ENCODE peak calls at places on chromosomes 6 and 20, in nine cellular contexts. D, N, G, J, E, V, O, I and W are unnamed samples. For H3K27me3, the result is how much of the 10 kb centered on the place peaks cover.

GRCh38 chr6:11585426-11586016 is 48.0 kb downstream of the TMEM170B start:
- DNase-seq in D (no peak), N (no peak), G (no peak), J (peak), E (no peak), V (no peak), O (peak), I (no peak), W (no peak)

GRCh38 chr6:31446481-31446880 is 43.1 kb downstream of the MICA start:
- DNase-seq in D (no peak), N (no peak), G (no peak), J (no peak), E (no peak), V (peak), O (no peak), I (no peak), W (no peak)

GRCh38 chr20:41387433-41387832 is 20.8 kb upstream of the EMILIN3 start:
- DNase-seq in D (no peak), N (no peak), G (peak), J (peak), E (no peak), V (no peak), O (no peak), I (no peak), W (no peak)

GRCh38 chr6:14241255-14242070 is 123.9 kb downstream of the CD83 start:
- DNase-seq in D (no peak), N (no peak), G (no peak), J (no peak), E (no peak), V (no peak), O (no peak), I (no peak), W (no peak)

GRCh38 chr6:121826156-121826810 is 390.8 kb downstream of the GJA1 start:
- DNase-seq in D (no peak), N (no peak), G (no peak), J (no peak), E (no peak), V (peak), O (peak), I (no peak), W (no peak)

GRCh38 chr6:80319286-80319685 is 212.8 kb downstream of the BCKDHB start:
- DNase-seq in D (no peak), N (no peak), G (no peak), J (no peak), E (no peak), V (no peak), O (no peak), I (no peak), W (no peak)

GRCh38 chr20:25237610-25238318 is 10.1 kb upstream of the PYGB start:
- DNase-seq in D (no peak), N (peak), G (no peak), J (peak), E (no peak), V (peak), O (peak), I (peak), W (peak)

GRCh38 chr6:128114164-128114563 is 213.3 kb upstream of the THEMIS start:
- DNase-seq in D (no peak), N (no peak), G (no peak), J (no peak), E (no peak), V (no peak), O (no peak), I (no peak), W (no peak)

GRCh38 chr20:33387177-33387576 is 14.1 kb downstream of the CDK5RAP1 start:
- DNase-seq in D (no peak), N (no peak), G (no peak), J (no peak), E (peak), V (no peak), O (no peak), I (no peak), W (no peak)

GRCh38 chr6:89035252-89036106 is 45.1 kb upstream of the PNRC1 start:
- DNase-seq in D (no peak), N (peak), G (peak), J (peak), E (peak), V (peak), O (no peak), I (peak), W (peak)

GRCh38 chr20:46695888-46696287 is 6.6 kb upstream of the TP53RK start:
- DNase-seq in D (no peak), N (no peak), G (no peak), J (no peak), E (no peak), V (peak), O (no peak), I (no peak), W (no peak)

GRCh38 chr6:154510144-154510905 is at the start of gene CNKSR3:
- DNase-seq in D (peak), N (peak), G (peak), J (peak), E (peak), V (peak), O (peak), I (peak), W (peak)

GRCh38 chr6:112222111-112222726 is 32.1 kb downstream of the LAMA4 start:
- DNase-seq in D (no peak), N (no peak), G (no peak), J (no peak), E (no peak), V (peak), O (no peak), I (no peak), W (no peak)

GRCh38 chr6:3162565-3163247 is 5.4 kb upstream of the TUBB2A start:
- DNase-seq in D (peak), N (peak), G (peak), J (peak), E (peak), V (no peak), O (peak), I (peak), W (peak)
- TF ChIP-seq CTCF in D (no peak), N (no peak), G (no peak), J (peak), E (no peak), V (peak), O (no peak), I (peak), W (no peak)

GRCh38 chr20:23832775-23833508 is 6.4 kb upstream of the CST2 start:
- DNase-seq in D (no peak), N (no peak), G (no peak), J (no peak), E (no peak), V (no peak), O (no peak), I (no peak), W (no peak)
- H3K27me3 ChIP-seq in D (under half), N (under half), G (under half), J (under half), E (under half), V (under half), O (under half), I (under half), W (under half)

GRCh38 chr6:7000825-7001777 is 106.7 kb upstream of the RREB1 start:
- DNase-seq in D (no peak), N (no peak), G (no peak), J (peak), E (no peak), V (no peak), O (no peak), I (no peak), W (no peak)
- TF ChIP-seq CTCF in D (no peak), N (no peak), G (no peak), J (no peak), E (no peak), V (no peak), O (peak), I (no peak), W (no peak)

GRCh38 chr6:65595540-65595939 is 111.5 kb downstream of the EYS start:
- DNase-seq in D (no peak), N (no peak), G (no peak), J (no peak), E (no peak), V (no peak), O (no peak), I (no peak), W (no peak)
- H3K27me3 ChIP-seq in D (under half), N (under half), G (under half), J (under half), E (under half), V (under half), O (under half), I (under half), W (under half)